ENCODE peak calls at places on chromosomes 4 and X, in six cellular contexts. Y, C, M, W, U and N are unnamed samples. For H3K9me3, the result is how much of the 10 kb centered on the place peaks cover.

GRCh38 chrX:72100824-72101351 is 30.8 kb downstream of the RTL5 start:
- DNase-seq in Y (no peak), C (no peak), M (no peak), W (no peak), U (no peak), N (no peak)

GRCh38 chr4:39574946-39575345 is 47.7 kb upstream of the UGDH start:
- DNase-seq in Y (no peak), C (no peak), M (no peak), W (no peak), U (no peak), N (no peak)

GRCh38 chr4:86840858-86841257 is 8.3 kb downstream of the SLC10A6 start:
- DNase-seq in Y (no peak), C (no peak), M (no peak), W (no peak), U (no peak), N (no peak)

GRCh38 chrX:2650865-2651264 is 40.2 kb upstream of the CD99 start:
- DNase-seq in Y (no peak), C (no peak), M (no peak), W (no peak), U (no peak), N (no peak)

GRCh38 chr4:169017971-169018370 is 7.9 kb upstream of the CBR4 start:
- DNase-seq in Y (no peak), C (no peak), M (no peak), W (no peak), U (no peak), N (no peak)

GRCh38 chr4:75344915-75345314 is 169.3 kb downstream of the RCHY1 start:
- DNase-seq in Y (peak), C (no peak), M (no peak), W (no peak), U (no peak), N (no peak)

GRCh38 chr4:39278476-39278875 is 87.7 kb downstream of the RFC1 start:
- DNase-seq in Y (no peak), C (no peak), M (no peak), W (no peak), U (no peak), N (no peak)

GRCh38 chr4:3688018-3688998 is 77.9 kb upstream of the ADRA2C start:
- DNase-seq in Y (no peak), C (peak), M (no peak), W (no peak), U (no peak), N (no peak)

GRCh38 chr4:88419874-88420273 is 37.0 kb upstream of the HERC5 start:
- DNase-seq in Y (no peak), C (no peak), M (no peak), W (no peak), U (no peak), N (no peak)

GRCh38 chr4:53937918-53938317 is 126.5 kb downstream of the CHIC2 start:
- DNase-seq in Y (no peak), C (no peak), M (no peak), W (no peak), U (no peak), N (no peak)

GRCh38 chrX:152842772-152843338 is 12.0 kb downstream of the NSDHL start:
- DNase-seq in Y (no peak), C (no peak), M (no peak), W (no peak), U (no peak), N (no peak)

GRCh38 chr4:109166586-109166985 is 135.9 kb downstream of the COL25A1 start:
- DNase-seq in Y (no peak), C (no peak), M (no peak), W (no peak), U (no peak), N (no peak)

GRCh38 chr4:19227701-19228100 is 1024.0 kb upstream of the SLIT2 start:
- DNase-seq in Y (no peak), C (no peak), M (no peak), W (no peak), U (no peak), N (no peak)

GRCh38 chr4:19224820-19225219 is 1026.9 kb upstream of the SLIT2 start:
- DNase-seq in Y (peak), C (no peak), M (no peak), W (no peak), U (no peak), N (no peak)
- TF ChIP-seq CTCF in Y (peak), C (peak), M (no peak), W (peak), U (no peak), N (peak)

DNA sequence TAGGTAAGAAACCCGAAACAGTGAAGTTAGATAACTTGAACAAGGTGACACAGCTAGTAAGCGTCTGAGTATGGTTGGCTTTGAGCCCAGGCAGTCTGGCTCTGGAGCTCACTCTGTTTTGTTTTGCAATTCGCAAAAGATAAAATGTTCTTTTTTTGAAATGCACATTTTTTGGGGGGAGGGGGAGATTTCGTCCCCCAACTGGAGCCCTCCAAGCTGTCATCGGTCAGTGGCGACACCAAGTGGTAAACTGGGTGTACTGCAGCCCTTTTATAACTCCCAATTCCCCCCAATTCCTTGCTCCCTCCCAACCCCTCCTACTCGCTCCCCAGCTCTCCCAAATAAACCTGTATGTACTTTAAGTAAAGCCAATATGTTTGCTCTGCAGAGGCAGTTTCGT is 2.8 kb upstream of the CLCN5 start:
- DNase-seq in Y (peak), C (peak), M (peak), W (peak), U (no peak), N (peak)
- H3K4me3 ChIP-seq in Y (no peak), C (no peak), M (no peak), W (no peak), U (no peak), N (no peak)

GRCh38 chr4:67892905-67893304 is 9.1 kb upstream of the TMPRSS11D start:
- DNase-seq in Y (no peak), C (no peak), M (no peak), W (no peak), U (no peak), N (no peak)
- H3K9me3 ChIP-seq in Y (under half), C (under half), M (under half), W (under half), U (under half), N (under half)

GRCh38 chr4:140229881-140230280 is 75.9 kb upstream of the MAML3 start:
- DNase-seq in Y (no peak), C (no peak), M (no peak), W (no peak), U (no peak), N (no peak)

GRCh38 chr4:140237616-140238352 is 83.8 kb upstream of the MAML3 start:
- DNase-seq in Y (peak), C (peak), M (peak), W (peak), U (no peak), N (peak)

GRCh38 chr4:140234697-140235060 is 80.7 kb upstream of the MAML3 start:
- DNase-seq in Y (no peak), C (no peak), M (no peak), W (no peak), U (no peak), N (no peak)

GRCh38 chr4:140236649-140237160 is 82.7 kb upstream of the MAML3 start:
- DNase-seq in Y (no peak), C (no peak), M (no peak), W (no peak), U (no peak), N (no peak)

GRCh38 chr4:140233811-140234696 is 80.1 kb upstream of the MAML3 start:
- DNase-seq in Y (peak), C (no peak), M (no peak), W (no peak), U (no peak), N (no peak)
- TF ChIP-seq CTCF in Y (no peak), C (no peak), M (no peak), W (no peak), U (no peak), N (no peak)

GRCh38 chr4:52750819-52751348 is 341 bp downstream of the ERVMER34-1 start:
- DNase-seq in Y (peak), C (no peak), M (peak), W (no peak), U (no peak), N (peak)
- H3K4me3 ChIP-seq in Y (peak), C (peak), M (peak), W (peak), U (peak), N (peak)

DNA sequence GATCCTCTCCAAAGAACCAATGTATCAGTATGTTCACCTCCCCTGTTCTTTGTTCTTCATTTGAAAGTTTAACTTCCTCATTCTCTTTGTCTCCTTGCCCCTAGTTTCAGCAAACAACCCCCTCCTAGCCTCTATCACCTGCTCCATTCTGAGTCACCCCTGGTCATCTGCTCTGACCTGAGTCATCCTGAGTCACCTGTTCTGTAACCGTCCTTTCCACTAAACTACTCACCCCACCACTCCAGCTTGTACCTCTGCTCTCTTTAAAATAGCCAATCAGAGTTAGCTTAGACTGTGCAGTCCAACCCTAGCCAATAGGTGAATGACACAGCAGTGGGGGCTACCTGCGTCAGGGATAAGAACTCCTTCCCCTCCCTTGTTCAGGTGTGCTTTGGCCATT is 249.8 kb upstream of the AADAT start:
- DNase-seq in Y (no peak), C (no peak), M (no peak), W (no peak), U (no peak), N (no peak)
- H3K9me3 ChIP-seq in Y (under half), C (under half), M (under half), W (under half), U (under half), N (under half)

GRCh38 chr4:6109842-6110560 is 90.3 kb downstream of the JAKMIP1 start:
- DNase-seq in Y (no peak), C (no peak), M (no peak), W (no peak), U (no peak), N (no peak)
- TF ChIP-seq CTCF in Y (no peak), C (no peak), M (no peak), W (no peak), U (peak), N (no peak)